ENCODE peak calls at places on chromosomes 12 and 14, in five cellular contexts. One of them, this sample, is unnamed.
A peak's percentile ranks its signal among the peaks of the same experiment; 100 is the strongest.

GRCh38 chr12:3453947-3454675 is 36.9 kb upstream of the PRMT8 start:
- DNase-seq in tibial nerve: no peak
- DNase-seq in mammary epithelial cell: peak; percentile 99
- DNase-seq in stomach: no peak
- DNase-seq in AG10803: peak; percentile 26
- DNase-seq in this sample: peak; percentile 69

GRCh38 chr14:99627100-99627499 is 17.8 kb upstream of the HHIPL1 start:
- DNase-seq in stomach: no peak
- DNase-seq in mammary epithelial cell: no peak
- DNase-seq in AG10803: no peak
- DNase-seq in tibial nerve: no peak
- DNase-seq in this sample: no peak

GRCh38 chr12:44976246-44976645 is 74.7 kb downstream of the DBX2 start:
- DNase-seq in AG10803: no peak
- DNase-seq in stomach: no peak
- DNase-seq in tibial nerve: no peak
- DNase-seq in mammary epithelial cell: no peak
- DNase-seq in this sample: no peak

GRCh38 chr12:11136075-11136474 is 1.6 kb upstream of the TAS2R30 start:
- DNase-seq in AG10803: no peak
- DNase-seq in tibial nerve: no peak
- DNase-seq in mammary epithelial cell: no peak
- DNase-seq in stomach: no peak
- DNase-seq in this sample: no peak

GRCh38 chr12:130967631-130968030 is 13.9 kb downstream of the ADGRD1 start:
- DNase-seq in stomach: no peak
- DNase-seq in AG10803: peak; percentile 45
- DNase-seq in mammary epithelial cell: no peak
- DNase-seq in tibial nerve: no peak
- DNase-seq in this sample: no peak

GRCh38 chr14:99655521-99655920 is 10.6 kb downstream of the HHIPL1 start:
- DNase-seq in mammary epithelial cell: no peak
- DNase-seq in stomach: no peak
- DNase-seq in tibial nerve: no peak
- DNase-seq in AG10803: peak; percentile 31
- DNase-seq in this sample: peak; percentile 50

GRCh38 chr14:66378712-66379111 is 107.5 kb upstream of the CCDC196 start:
- DNase-seq in tibial nerve: no peak
- DNase-seq in stomach: no peak
- DNase-seq in mammary epithelial cell: no peak
- DNase-seq in AG10803: no peak
- DNase-seq in this sample: no peak

GRCh38 chr14:39739796-39740195 is 307.6 kb upstream of the FBXO33 start:
- DNase-seq in tibial nerve: no peak
- DNase-seq in stomach: no peak
- DNase-seq in mammary epithelial cell: no peak
- DNase-seq in AG10803: no peak
- DNase-seq in this sample: no peak

GRCh38 chr14:104551851-104552737 is 27.5 kb upstream of the C14orf180 start:
- DNase-seq in tibial nerve: no peak
- DNase-seq in mammary epithelial cell: no peak
- DNase-seq in stomach: no peak
- DNase-seq in AG10803: no peak
- DNase-seq in this sample: no peak

GRCh38 chr12:57518920-57519757 is 1.2 kb downstream of the DDIT3 start:
- DNase-seq in tibial nerve: no peak
- DNase-seq in AG10803: peak; percentile 68
- DNase-seq in mammary epithelial cell: peak; percentile 25
- DNase-seq in stomach: peak; percentile 43
- DNase-seq in this sample: peak; percentile 62

GRCh38 chr12:118981285-118982201 is at the start of gene SRRM4:
- DNase-seq in AG10803: no peak
- DNase-seq in tibial nerve: no peak
- DNase-seq in stomach: peak; percentile 28
- DNase-seq in mammary epithelial cell: no peak
- DNase-seq in this sample: no peak

GRCh38 chr12:43102506-43103269 is 449.3 kb downstream of the ADAMTS20 start:
- DNase-seq in tibial nerve: no peak
- DNase-seq in mammary epithelial cell: no peak
- DNase-seq in stomach: no peak
- DNase-seq in AG10803: no peak
- DNase-seq in this sample: no peak

GRCh38 chr12:26963413-26963812 is 25.1 kb downstream of the FGFR1OP2 start:
- DNase-seq in mammary epithelial cell: no peak
- DNase-seq in tibial nerve: no peak
- DNase-seq in stomach: no peak
- DNase-seq in AG10803: peak; percentile 29
- DNase-seq in this sample: peak; percentile 39

GRCh38 chr12:52091061-52091460 is 11.6 kb downstream of the SMIM41 start:
- DNase-seq in stomach: no peak
- DNase-seq in tibial nerve: no peak
- DNase-seq in mammary epithelial cell: no peak
- DNase-seq in AG10803: no peak
- DNase-seq in this sample: no peak

GRCh38 chr12:20507061-20507460 is 138.7 kb downstream of the PDE3A start:
- DNase-seq in mammary epithelial cell: no peak
- DNase-seq in AG10803: no peak
- DNase-seq in tibial nerve: no peak
- DNase-seq in stomach: no peak
- DNase-seq in this sample: no peak

GRCh38 chr14:101120636-101121398 is 217.3 kb upstream of the RTL1 start:
- DNase-seq in tibial nerve: peak; percentile 25
- DNase-seq in mammary epithelial cell: no peak
- DNase-seq in AG10803: no peak
- DNase-seq in stomach: peak; percentile 26
- DNase-seq in this sample: peak; percentile 37

GRCh38 chr12:92134638-92135274 is 10.9 kb downstream of the BTG1 start:
- DNase-seq in tibial nerve: no peak
- DNase-seq in AG10803: peak; percentile 86
- DNase-seq in stomach: no peak
- DNase-seq in mammary epithelial cell: peak; percentile 79
- DNase-seq in this sample: peak; percentile 49

GRCh38 chr12:102873077-102873476 is 44.0 kb downstream of the PAH start:
- DNase-seq in tibial nerve: no peak
- DNase-seq in stomach: no peak
- DNase-seq in AG10803: no peak
- DNase-seq in mammary epithelial cell: no peak
- DNase-seq in this sample: no peak

GRCh38 chr12:117105902-117106301 is 6.7 kb upstream of the TESC start:
- DNase-seq in stomach: no peak
- DNase-seq in mammary epithelial cell: peak; percentile 94
- DNase-seq in tibial nerve: no peak
- DNase-seq in AG10803: no peak
- DNase-seq in this sample: no peak

GRCh38 chr12:88579572-88579940 is 715 bp downstream of the KITLG start:
- DNase-seq in stomach: peak; percentile 68
- DNase-seq in tibial nerve: peak; percentile 25
- DNase-seq in mammary epithelial cell: peak; percentile 36
- DNase-seq in AG10803: no peak
- DNase-seq in this sample: peak; percentile 37

GRCh38 chr12:68358532-68359485 is 26.6 kb upstream of the MDM1 start:
- DNase-seq in tibial nerve: peak; percentile 92
- DNase-seq in mammary epithelial cell: peak; percentile 62
- DNase-seq in stomach: peak; percentile 64
- DNase-seq in AG10803: peak; percentile 84
- DNase-seq in this sample: peak; percentile 91

GRCh38 chr12:116878567-116879508 is 2.4 kb downstream of the HRK start:
- DNase-seq in AG10803: no peak
- DNase-seq in tibial nerve: no peak
- DNase-seq in mammary epithelial cell: peak; percentile 45
- DNase-seq in stomach: no peak
- DNase-seq in this sample: peak; percentile 23

GRCh38 chr12:120321382-120322202 is 6.0 kb downstream of the PLA2G1B start:
- DNase-seq in tibial nerve: no peak
- DNase-seq in stomach: peak; percentile 51
- DNase-seq in mammary epithelial cell: no peak
- DNase-seq in AG10803: no peak
- DNase-seq in this sample: no peak

GRCh38 chr12:120849765-120850164 is 54.4 kb downstream of the SPPL3 start:
- DNase-seq in tibial nerve: no peak
- DNase-seq in AG10803: no peak
- DNase-seq in mammary epithelial cell: peak; percentile 88
- DNase-seq in stomach: no peak
- DNase-seq in this sample: peak; percentile 75

GRCh38 chr14:54085841-54086240 is 129.2 kb upstream of the BMP4 start:
- DNase-seq in mammary epithelial cell: no peak
- DNase-seq in AG10803: peak; percentile 28
- DNase-seq in tibial nerve: no peak
- DNase-seq in stomach: no peak
- DNase-seq in this sample: no peak

GRCh38 chr12:51077930-51078329 is 5.5 kb downstream of the CSRNP2 start:
- DNase-seq in stomach: no peak
- DNase-seq in AG10803: peak; percentile 36
- DNase-seq in mammary epithelial cell: no peak
- DNase-seq in tibial nerve: no peak
- DNase-seq in this sample: peak; percentile 53

GRCh38 chr14:57461777-57462320 is 31.8 kb downstream of the CCDC198 start:
- DNase-seq in mammary epithelial cell: peak; percentile 14
- DNase-seq in AG10803: no peak
- DNase-seq in stomach: no peak
- DNase-seq in tibial nerve: no peak
- DNase-seq in this sample: peak; percentile 45

GRCh38 chr12:94614288-94614721 is 36.1 kb downstream of the TMCC3 start:
- DNase-seq in mammary epithelial cell: peak; percentile 60
- DNase-seq in AG10803: no peak
- DNase-seq in tibial nerve: no peak
- DNase-seq in stomach: no peak
- DNase-seq in this sample: no peak

GRCh38 chr12:126507231-126507630 is 1442.0 kb downstream of the AACS start:
- DNase-seq in tibial nerve: no peak
- DNase-seq in stomach: no peak
- DNase-seq in mammary epithelial cell: no peak
- DNase-seq in AG10803: no peak
- DNase-seq in this sample: no peak

GRCh38 chr12:128784030-128784770 is 39.6 kb downstream of the SLC15A4 start:
- DNase-seq in stomach: no peak
- DNase-seq in mammary epithelial cell: no peak
- DNase-seq in tibial nerve: no peak
- DNase-seq in AG10803: no peak
- DNase-seq in this sample: peak; percentile 86

GRCh38 chr14:90281766-90282165 is 25.4 kb downstream of the PSMC1 start:
- DNase-seq in tibial nerve: no peak
- DNase-seq in stomach: no peak
- DNase-seq in AG10803: no peak
- DNase-seq in mammary epithelial cell: no peak
- DNase-seq in this sample: no peak

GRCh38 chr12:7994731-7995205 is 37.7 kb upstream of the FOXJ2 start:
- DNase-seq in tibial nerve: no peak
- DNase-seq in mammary epithelial cell: peak; percentile 80
- DNase-seq in stomach: no peak
- DNase-seq in AG10803: peak; percentile 95
- DNase-seq in this sample: peak; percentile 74

GRCh38 chr12:119145367-119145766 is 33.4 kb upstream of the HSPB8 start:
- DNase-seq in tibial nerve: no peak
- DNase-seq in AG10803: no peak
- DNase-seq in stomach: no peak
- DNase-seq in mammary epithelial cell: no peak
- DNase-seq in this sample: no peak

GRCh38 chr14:55053018-55053417 is 1.6 kb downstream of the MAPK1IP1L start:
- DNase-seq in stomach: no peak
- DNase-seq in AG10803: no peak
- DNase-seq in tibial nerve: no peak
- DNase-seq in mammary epithelial cell: no peak
- DNase-seq in this sample: no peak

GRCh38 chr12:41942355-41942754 is 202.3 kb downstream of the GXYLT1 start:
- DNase-seq in stomach: no peak
- DNase-seq in AG10803: no peak
- DNase-seq in tibial nerve: no peak
- DNase-seq in mammary epithelial cell: no peak
- DNase-seq in this sample: no peak

GRCh38 chr14:74243051-74243450 is 3.8 kb downstream of the VSX2 start:
- DNase-seq in stomach: no peak
- DNase-seq in tibial nerve: no peak
- DNase-seq in AG10803: no peak
- DNase-seq in mammary epithelial cell: no peak
- DNase-seq in this sample: no peak
- H3K4me3 ChIP-seq in stomach: no peak overlapping the region
- H3K4me3 ChIP-seq in tibial nerve: no peak overlapping the region
- H3K4me3 ChIP-seq in AG10803: no peak overlapping the region
- H3K4me3 ChIP-seq in mammary epithelial cell: no peak overlapping the region
- H3K4me3 ChIP-seq in this sample: no peak overlapping the region

GRCh38 chr14:74563621-74564159 is 48.3 kb downstream of the LTBP2 start:
- DNase-seq in AG10803: no peak
- DNase-seq in stomach: no peak
- DNase-seq in mammary epithelial cell: no peak
- DNase-seq in tibial nerve: no peak
- DNase-seq in this sample: peak; percentile 37
- TF ChIP-seq CTCF in AG10803: no peak
- TF ChIP-seq CTCF in stomach: no peak
- TF ChIP-seq CTCF in mammary epithelial cell: no peak
- TF ChIP-seq CTCF in tibial nerve: no peak
- TF ChIP-seq CTCF in this sample: peak; percentile 24

DNA sequence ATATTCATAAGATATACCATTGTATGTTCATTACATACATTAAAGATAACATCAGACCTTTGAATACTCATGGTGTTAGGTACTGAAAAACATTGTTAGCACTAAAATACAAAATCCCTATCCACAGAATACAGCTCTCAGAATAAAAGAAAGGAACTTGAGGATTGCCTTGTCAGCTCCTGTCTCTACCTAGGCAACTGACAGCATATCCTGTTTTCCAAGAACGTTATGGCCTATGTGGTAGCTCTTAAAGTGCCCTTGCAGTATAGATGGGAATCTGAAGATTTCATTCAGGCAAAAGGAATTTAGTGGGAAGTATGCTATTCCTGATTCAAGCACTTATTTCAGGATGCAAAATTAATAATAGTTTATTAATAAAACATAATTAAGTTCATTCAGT is 1.8 kb upstream of the PPP1R12A start:
- DNase-seq in mammary epithelial cell: no peak
- DNase-seq in stomach: no peak
- DNase-seq in tibial nerve: no peak
- DNase-seq in AG10803: no peak
- DNase-seq in this sample: no peak
- H3K4me3 ChIP-seq in mammary epithelial cell: peak overlapping the region; percentile 85
- H3K4me3 ChIP-seq in stomach: peak overlapping the region; percentile 90
- H3K4me3 ChIP-seq in tibial nerve: peak overlapping the region; percentile 82
- H3K4me3 ChIP-seq in AG10803: peak overlapping the region; percentile 92
- H3K4me3 ChIP-seq in this sample: no peak overlapping the region

DNA sequence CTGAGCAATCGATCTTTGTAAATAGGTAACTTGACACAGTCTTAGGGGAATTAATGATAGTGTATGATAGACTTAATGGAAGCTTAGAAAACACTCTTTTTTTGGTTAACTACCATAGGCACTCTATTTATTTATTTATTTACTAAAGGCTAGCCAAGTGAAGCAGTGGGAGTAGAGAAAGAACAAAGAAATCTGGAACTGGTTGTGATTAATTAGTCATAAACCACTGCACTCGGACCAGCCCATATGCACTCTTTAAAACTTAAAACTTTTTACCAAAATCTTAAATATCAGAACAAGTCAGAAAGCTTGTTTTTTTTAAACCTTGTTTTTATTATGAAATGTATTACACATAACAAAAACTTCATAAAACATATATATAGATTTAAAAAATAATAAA is 49.5 kb upstream of the SRP54 start:
- DNase-seq in mammary epithelial cell: no peak
- DNase-seq in stomach: no peak
- DNase-seq in tibial nerve: no peak
- DNase-seq in AG10803: no peak
- DNase-seq in this sample: no peak
- TF ChIP-seq CTCF in mammary epithelial cell: no peak
- TF ChIP-seq CTCF in stomach: no peak
- TF ChIP-seq CTCF in tibial nerve: no peak
- TF ChIP-seq CTCF in AG10803: no peak
- TF ChIP-seq CTCF in this sample: no peak